ENCODE peak calls at places on chromosome 6, in ten cellular contexts. One of them, this sample, is unnamed.

GRCh38 chr6:3325210-3325609 is 66.5 kb downstream of the PSMG4 start:
- DNase-seq in heart left ventricle: no peak
- DNase-seq in hepatocyte: no peak
- DNase-seq in tibial nerve: no peak
- DNase-seq in endothelial cell: no peak
- DNase-seq in PC-9: no peak
- DNase-seq in RWPE2: no peak
- DNase-seq in pancreas: no peak
- DNase-seq in GM12865: no peak
- DNase-seq in dorsolateral prefrontal cortex: no peak
- DNase-seq in this sample: no peak

GRCh38 chr6:154482858-154483257 is 27.6 kb downstream of the CNKSR3 start:
- DNase-seq in heart left ventricle: no peak
- DNase-seq in hepatocyte: no peak
- DNase-seq in tibial nerve: no peak
- DNase-seq in endothelial cell: peak; percentile 43
- DNase-seq in PC-9: no peak
- DNase-seq in RWPE2: no peak
- DNase-seq in pancreas: no peak
- DNase-seq in GM12865: no peak
- DNase-seq in dorsolateral prefrontal cortex: no peak
- DNase-seq in this sample: no peak

GRCh38 chr6:125950293-125950692 is 6.3 kb upstream of the HINT3 start:
- DNase-seq in heart left ventricle: no peak
- DNase-seq in hepatocyte: no peak
- DNase-seq in tibial nerve: no peak
- DNase-seq in endothelial cell: no peak
- DNase-seq in PC-9: peak; percentile 67
- DNase-seq in RWPE2: peak; percentile 66
- DNase-seq in pancreas: no peak
- DNase-seq in GM12865: no peak
- DNase-seq in dorsolateral prefrontal cortex: no peak
- DNase-seq in this sample: peak; percentile 30

GRCh38 chr6:135686784-135687301 is 164.7 kb upstream of the PDE7B start:
- DNase-seq in heart left ventricle: no peak
- DNase-seq in hepatocyte: no peak
- DNase-seq in tibial nerve: no peak
- DNase-seq in endothelial cell: no peak
- DNase-seq in PC-9: no peak
- DNase-seq in RWPE2: no peak
- DNase-seq in pancreas: no peak
- DNase-seq in GM12865: no peak
- DNase-seq in dorsolateral prefrontal cortex: no peak
- DNase-seq in this sample: no peak

GRCh38 chr6:150091466-150091865 is 22.5 kb upstream of the ULBP3 start:
- DNase-seq in heart left ventricle: no peak
- DNase-seq in hepatocyte: no peak
- DNase-seq in tibial nerve: no peak
- DNase-seq in endothelial cell: no peak
- DNase-seq in PC-9: no peak
- DNase-seq in RWPE2: no peak
- DNase-seq in pancreas: no peak
- DNase-seq in GM12865: no peak
- DNase-seq in dorsolateral prefrontal cortex: no peak
- DNase-seq in this sample: no peak

GRCh38 chr6:116648161-116648560 is 20.4 kb downstream of the ZUP1 start:
- DNase-seq in heart left ventricle: no peak
- DNase-seq in hepatocyte: no peak
- DNase-seq in tibial nerve: no peak
- DNase-seq in endothelial cell: no peak
- DNase-seq in PC-9: no peak
- DNase-seq in RWPE2: no peak
- DNase-seq in pancreas: no peak
- DNase-seq in GM12865: no peak
- DNase-seq in dorsolateral prefrontal cortex: no peak
- DNase-seq in this sample: no peak

GRCh38 chr6:166058064-166058739 is 109.4 kb downstream of the TBXT start:
- DNase-seq in heart left ventricle: no peak
- DNase-seq in hepatocyte: peak; percentile 63
- DNase-seq in tibial nerve: no peak
- DNase-seq in endothelial cell: no peak
- DNase-seq in PC-9: no peak
- DNase-seq in RWPE2: no peak
- DNase-seq in pancreas: no peak
- DNase-seq in GM12865: no peak
- DNase-seq in dorsolateral prefrontal cortex: no peak
- DNase-seq in this sample: peak; percentile 66

GRCh38 chr6:169824021-169824420 is 72.6 kb downstream of the ERMARD start:
- DNase-seq in heart left ventricle: no peak
- DNase-seq in hepatocyte: no peak
- DNase-seq in tibial nerve: no peak
- DNase-seq in endothelial cell: no peak
- DNase-seq in PC-9: no peak
- DNase-seq in RWPE2: no peak
- DNase-seq in pancreas: no peak
- DNase-seq in GM12865: no peak
- DNase-seq in dorsolateral prefrontal cortex: no peak
- DNase-seq in this sample: no peak

GRCh38 chr6:152478377-152479010 is 158.7 kb downstream of the SYNE1 start:
- DNase-seq in heart left ventricle: no peak
- DNase-seq in hepatocyte: no peak
- DNase-seq in tibial nerve: no peak
- DNase-seq in endothelial cell: no peak
- DNase-seq in PC-9: no peak
- DNase-seq in RWPE2: no peak
- DNase-seq in pancreas: no peak
- DNase-seq in GM12865: no peak
- DNase-seq in dorsolateral prefrontal cortex: peak; percentile 40
- DNase-seq in this sample: no peak

GRCh38 chr6:26125015-26125690 is 37.9 kb downstream of the HFE start:
- DNase-seq in heart left ventricle: no peak
- DNase-seq in hepatocyte: no peak
- DNase-seq in tibial nerve: no peak
- DNase-seq in endothelial cell: no peak
- DNase-seq in PC-9: no peak
- DNase-seq in RWPE2: no peak
- DNase-seq in pancreas: no peak
- DNase-seq in GM12865: peak; percentile 51
- DNase-seq in dorsolateral prefrontal cortex: no peak
- DNase-seq in this sample: no peak

GRCh38 chr6:95352064-95352463 is 225.3 kb upstream of the MANEA start:
- DNase-seq in heart left ventricle: no peak
- DNase-seq in hepatocyte: no peak
- DNase-seq in tibial nerve: no peak
- DNase-seq in endothelial cell: no peak
- DNase-seq in PC-9: no peak
- DNase-seq in RWPE2: no peak
- DNase-seq in pancreas: no peak
- DNase-seq in GM12865: no peak
- DNase-seq in dorsolateral prefrontal cortex: no peak
- DNase-seq in this sample: no peak

GRCh38 chr6:150395388-150396009 is 26.7 kb downstream of the IYD start:
- DNase-seq in heart left ventricle: no peak
- DNase-seq in hepatocyte: peak; percentile 82
- DNase-seq in tibial nerve: no peak
- DNase-seq in endothelial cell: peak; percentile 52
- DNase-seq in PC-9: no peak
- DNase-seq in RWPE2: no peak
- DNase-seq in pancreas: no peak
- DNase-seq in GM12865: peak; percentile 60
- DNase-seq in dorsolateral prefrontal cortex: peak; percentile 40
- DNase-seq in this sample: peak; percentile 54

DNA sequence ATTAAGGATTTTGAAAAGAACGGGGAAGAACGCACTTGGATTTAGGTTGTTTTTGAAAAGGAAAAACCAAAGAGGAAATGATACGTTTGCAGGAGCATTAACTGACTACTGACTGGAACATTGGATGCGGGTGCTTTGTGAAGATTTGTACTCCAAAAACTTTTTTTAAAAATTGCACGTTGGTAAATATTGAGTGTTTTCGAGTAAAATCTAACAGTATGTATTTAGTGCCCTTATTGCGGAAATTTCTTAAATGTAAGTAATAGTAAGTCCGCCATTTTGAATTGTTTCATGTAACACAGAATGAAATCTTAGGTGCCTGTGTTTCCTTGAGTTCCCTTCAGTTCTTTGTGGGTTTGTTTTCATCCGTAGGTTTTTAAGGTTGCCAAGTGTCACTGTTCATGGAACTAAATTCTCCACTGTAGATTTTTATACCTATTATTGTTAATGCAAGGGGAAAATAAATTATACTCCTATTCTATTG is 15.2 kb upstream of the LIN28B start:
- DNase-seq in heart left ventricle: no peak
- DNase-seq in hepatocyte: no peak
- DNase-seq in tibial nerve: no peak
- DNase-seq in endothelial cell: no peak
- DNase-seq in PC-9: no peak
- DNase-seq in RWPE2: no peak
- DNase-seq in pancreas: no peak
- DNase-seq in GM12865: no peak
- DNase-seq in dorsolateral prefrontal cortex: no peak
- DNase-seq in this sample: no peak
- TF ChIP-seq CTCF in heart left ventricle: peak; percentile 4
- TF ChIP-seq CTCF in hepatocyte: no peak
- TF ChIP-seq CTCF in tibial nerve: no peak
- TF ChIP-seq CTCF in endothelial cell: no peak
- TF ChIP-seq CTCF in PC-9: no peak
- TF ChIP-seq CTCF in RWPE2: peak; percentile 66
- TF ChIP-seq CTCF in pancreas: no peak
- TF ChIP-seq CTCF in GM12865: no peak
- TF ChIP-seq CTCF in dorsolateral prefrontal cortex: no peak
- TF ChIP-seq CTCF in this sample: peak; percentile 3

GRCh38 chr6:51936536-51936935 is 150.9 kb downstream of the PKHD1 start:
- DNase-seq in heart left ventricle: no peak
- DNase-seq in hepatocyte: no peak
- DNase-seq in tibial nerve: no peak
- DNase-seq in endothelial cell: no peak
- DNase-seq in PC-9: no peak
- DNase-seq in RWPE2: no peak
- DNase-seq in pancreas: no peak
- DNase-seq in GM12865: no peak
- DNase-seq in dorsolateral prefrontal cortex: no peak
- DNase-seq in this sample: no peak

GRCh38 chr6:51932956-51933355 is 154.5 kb downstream of the PKHD1 start:
- DNase-seq in heart left ventricle: no peak
- DNase-seq in hepatocyte: no peak
- DNase-seq in tibial nerve: no peak
- DNase-seq in endothelial cell: no peak
- DNase-seq in PC-9: no peak
- DNase-seq in RWPE2: no peak
- DNase-seq in pancreas: no peak
- DNase-seq in GM12865: no peak
- DNase-seq in dorsolateral prefrontal cortex: no peak
- DNase-seq in this sample: no peak

GRCh38 chr6:51936941-51937340 is 150.5 kb downstream of the PKHD1 start:
- DNase-seq in heart left ventricle: no peak
- DNase-seq in hepatocyte: no peak
- DNase-seq in tibial nerve: no peak
- DNase-seq in endothelial cell: no peak
- DNase-seq in PC-9: no peak
- DNase-seq in RWPE2: no peak
- DNase-seq in pancreas: no peak
- DNase-seq in GM12865: no peak
- DNase-seq in dorsolateral prefrontal cortex: no peak
- DNase-seq in this sample: no peak

GRCh38 chr6:51930602-51931001 is 156.8 kb downstream of the PKHD1 start:
- DNase-seq in heart left ventricle: no peak
- DNase-seq in hepatocyte: no peak
- DNase-seq in tibial nerve: no peak
- DNase-seq in endothelial cell: no peak
- DNase-seq in PC-9: no peak
- DNase-seq in RWPE2: no peak
- DNase-seq in pancreas: no peak
- DNase-seq in GM12865: no peak
- DNase-seq in dorsolateral prefrontal cortex: no peak
- DNase-seq in this sample: no peak

GRCh38 chr6:51934098-51934497 is 153.3 kb downstream of the PKHD1 start:
- DNase-seq in heart left ventricle: no peak
- DNase-seq in hepatocyte: no peak
- DNase-seq in tibial nerve: no peak
- DNase-seq in endothelial cell: peak; percentile 8
- DNase-seq in PC-9: no peak
- DNase-seq in RWPE2: no peak
- DNase-seq in pancreas: no peak
- DNase-seq in GM12865: peak; percentile 40
- DNase-seq in dorsolateral prefrontal cortex: no peak
- DNase-seq in this sample: peak; percentile 2
- TF ChIP-seq CTCF in heart left ventricle: no peak
- TF ChIP-seq CTCF in hepatocyte: no peak
- TF ChIP-seq CTCF in tibial nerve: no peak
- TF ChIP-seq CTCF in endothelial cell: peak; percentile 65
- TF ChIP-seq CTCF in PC-9: peak; percentile 51
- TF ChIP-seq CTCF in RWPE2: peak; percentile 32
- TF ChIP-seq CTCF in pancreas: no peak
- TF ChIP-seq CTCF in GM12865: peak; percentile 57
- TF ChIP-seq CTCF in dorsolateral prefrontal cortex: no peak
- TF ChIP-seq CTCF in this sample: no peak

GRCh38 chr6:158347335-158347734 is 35.1 kb downstream of the TULP4 start:
- DNase-seq in heart left ventricle: no peak
- DNase-seq in hepatocyte: no peak
- DNase-seq in tibial nerve: no peak
- DNase-seq in endothelial cell: no peak
- DNase-seq in PC-9: no peak
- DNase-seq in RWPE2: no peak
- DNase-seq in pancreas: no peak
- DNase-seq in GM12865: no peak
- DNase-seq in dorsolateral prefrontal cortex: no peak
- DNase-seq in this sample: no peak
- TF ChIP-seq CTCF in heart left ventricle: no peak
- TF ChIP-seq CTCF in hepatocyte: no peak
- TF ChIP-seq CTCF in tibial nerve: no peak
- TF ChIP-seq CTCF in endothelial cell: no peak
- TF ChIP-seq CTCF in PC-9: no peak
- TF ChIP-seq CTCF in RWPE2: no peak
- TF ChIP-seq CTCF in pancreas: no peak
- TF ChIP-seq CTCF in GM12865: no peak
- TF ChIP-seq CTCF in dorsolateral prefrontal cortex: no peak
- TF ChIP-seq CTCF in this sample: no peak

DNA sequence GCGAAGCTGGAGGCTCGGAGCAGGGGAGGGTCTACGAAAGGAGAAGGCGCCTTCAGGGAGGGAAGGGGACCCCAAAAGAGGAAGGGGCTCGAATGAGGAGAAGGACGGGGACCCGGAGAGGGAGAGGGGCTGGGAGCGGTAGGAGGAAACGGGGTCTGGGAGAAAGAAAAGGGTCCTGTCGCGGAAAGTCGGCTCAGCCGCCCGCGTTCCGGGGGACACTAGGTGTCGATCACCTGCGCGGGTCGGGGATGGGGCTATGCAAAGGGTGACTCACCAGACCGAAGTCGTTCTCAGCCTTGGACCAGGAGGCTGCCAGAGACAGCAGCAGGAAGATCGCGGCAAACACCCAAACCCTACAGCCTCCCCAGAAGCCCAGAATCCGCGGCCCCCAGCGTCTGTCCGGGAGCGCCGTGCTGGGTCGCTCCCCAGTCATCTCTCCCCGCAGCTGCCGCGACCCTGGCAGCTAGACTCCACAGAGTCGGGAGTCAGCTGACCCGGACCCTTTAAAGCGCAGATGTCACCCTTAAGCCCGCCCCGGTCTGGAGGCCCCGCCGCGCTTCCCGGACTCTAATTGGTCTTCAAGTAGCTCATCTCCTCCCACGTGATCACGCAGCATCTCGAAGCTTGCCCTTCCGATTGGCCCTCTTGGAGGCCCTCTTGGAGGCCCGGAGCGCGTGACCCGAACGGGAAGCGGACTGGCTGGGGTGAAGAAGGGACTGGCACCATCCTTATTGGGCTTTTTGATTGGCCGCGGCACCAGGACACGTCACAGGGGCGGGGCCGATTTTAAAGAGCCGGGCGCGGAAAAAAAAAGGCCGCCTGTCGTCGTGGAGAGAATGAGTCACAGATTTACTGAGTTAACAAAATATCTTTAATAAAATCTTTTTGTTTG is at the start of gene NEU1:
- DNase-seq in heart left ventricle: peak; percentile 100
- DNase-seq in hepatocyte: peak; percentile 100
- DNase-seq in tibial nerve: peak; percentile 99
- DNase-seq in endothelial cell: peak; percentile 92
- DNase-seq in PC-9: peak; percentile 99
- DNase-seq in RWPE2: peak; percentile 100
- DNase-seq in pancreas: peak; percentile 100
- DNase-seq in GM12865: peak; percentile 100
- DNase-seq in dorsolateral prefrontal cortex: peak; percentile 100
- DNase-seq in this sample: peak; percentile 100
- TF ChIP-seq CTCF in heart left ventricle: no peak
- TF ChIP-seq CTCF in hepatocyte: no peak
- TF ChIP-seq CTCF in tibial nerve: no peak
- TF ChIP-seq CTCF in endothelial cell: no peak
- TF ChIP-seq CTCF in PC-9: no peak
- TF ChIP-seq CTCF in RWPE2: no peak
- TF ChIP-seq CTCF in pancreas: no peak
- TF ChIP-seq CTCF in GM12865: no peak
- TF ChIP-seq CTCF in dorsolateral prefrontal cortex: no peak
- TF ChIP-seq CTCF in this sample: no peak